ENCODE peak calls at places on chromosome 11, in seven cellular contexts. N is psoas muscle; H is heart left ventricle; U is adrenal gland; I is CD4-positive, alpha-beta T cell; L is Calu3; Q is tibial artery. K is an unnamed sample.

GRCh38 chr11:17736921-17737817 is 2.6 kb downstream of the KCNC1 start:
- DNase-seq in L (no peak), I (no peak), Q (peak), H (no peak), N (peak), U (no peak), K (no peak)

GRCh38 chr11:86632499-86633269 is 39.7 kb downstream of the ME3 start:
- DNase-seq in I (no peak), U (peak), Q (peak), H (no peak), L (peak), N (peak), K (no peak)

GRCh38 chr11:27795955-27796861 is 96.0 kb upstream of the BDNF start:
- DNase-seq in N (no peak), H (peak), Q (no peak), I (no peak), L (peak), U (no peak), K (no peak)

GRCh38 chr11:59216654-59217640 is 4.2 kb upstream of the MPEG1 start:
- DNase-seq in U (peak), I (no peak), Q (no peak), H (peak), L (peak), N (no peak), K (no peak)

GRCh38 chr11:129375731-129376657 is at the start of gene BARX2:
- DNase-seq in N (no peak), H (no peak), I (no peak), Q (no peak), L (no peak), U (peak), K (peak)

GRCh38 chr11:88478136-88478785 is 140.7 kb upstream of the CTSC start:
- DNase-seq in U (no peak), I (no peak), H (no peak), L (no peak), N (no peak), Q (no peak), K (no peak)

GRCh38 chr11:85685820-85686459 is at the start of gene CCDC89:
- DNase-seq in H (peak), L (no peak), U (peak), N (peak), Q (peak), I (no peak), K (no peak)

GRCh38 chr11:64900263-64900678 is 16.7 kb downstream of the ATG2A start:
- DNase-seq in L (peak), U (no peak), N (no peak), Q (no peak), H (no peak), I (peak), K (no peak)

GRCh38 chr11:45082744-45083543 is 63.5 kb upstream of the PRDM11 start:
- DNase-seq in L (no peak), H (no peak), N (no peak), Q (no peak), I (no peak), U (no peak), K (no peak)

GRCh38 chr11:45086526-45086925 is 59.9 kb upstream of the PRDM11 start:
- DNase-seq in Q (no peak), U (no peak), N (no peak), I (no peak), L (no peak), H (no peak), K (no peak)

GRCh38 chr11:45079943-45080719 is 66.3 kb upstream of the PRDM11 start:
- DNase-seq in H (peak), U (no peak), L (no peak), I (peak), Q (no peak), N (no peak), K (no peak)

GRCh38 chr11:45085657-45086501 is 60.6 kb upstream of the PRDM11 start:
- DNase-seq in I (no peak), H (no peak), L (no peak), Q (no peak), U (no peak), N (no peak), K (no peak)

DNA sequence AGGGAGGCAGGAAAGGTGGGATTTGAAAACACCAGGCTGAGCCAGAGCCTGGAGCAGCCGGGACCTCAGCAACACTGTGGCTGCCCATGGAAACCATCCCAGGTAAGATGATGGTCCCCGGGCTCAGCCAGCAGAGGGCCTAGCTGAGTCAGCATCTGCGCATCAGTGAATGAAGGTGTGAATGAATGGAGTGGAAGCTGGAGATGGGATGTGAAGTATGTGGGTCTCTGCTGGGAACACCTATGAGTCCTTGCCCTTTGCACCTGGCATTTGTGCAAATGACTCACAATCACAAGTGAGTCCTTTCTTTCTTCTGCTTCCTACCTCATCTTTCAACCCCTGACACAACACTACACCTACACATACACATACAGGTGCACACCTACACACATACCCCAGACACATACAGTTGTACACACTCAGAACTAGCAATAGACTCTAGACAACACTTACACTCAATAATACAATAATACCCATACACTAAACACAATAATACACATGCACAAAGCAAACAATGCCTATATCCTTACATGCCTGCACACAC is 62.8 kb upstream of the PRDM11 start:
- DNase-seq in U (peak), L (peak), Q (no peak), N (no peak), I (no peak), H (no peak), K (no peak)
- TF ChIP-seq CTCF in U (peak), L (peak), Q (no peak), N (no peak), I (no peak), H (no peak), K (peak)

GRCh38 chr11:69166186-69167115 is 10.7 kb downstream of the SMIM38 start:
- DNase-seq in Q (peak), H (peak), L (peak), N (no peak), U (peak), I (no peak), K (no peak)
- TF ChIP-seq CTCF in Q (peak), H (no peak), L (peak), N (peak), U (no peak), I (no peak), K (no peak)

GRCh38 chr11:77188912-77189491 is 61.0 kb downstream of the MYO7A start:
- DNase-seq in H (no peak), N (peak), I (no peak), U (no peak), L (no peak), Q (no peak), K (no peak)

GRCh38 chr11:77187776-77188175 is 59.7 kb downstream of the MYO7A start:
- DNase-seq in H (no peak), L (no peak), I (no peak), N (peak), U (no peak), Q (no peak), K (no peak)

GRCh38 chr11:77189588-77190210 is 61.7 kb downstream of the MYO7A start:
- DNase-seq in L (no peak), Q (no peak), N (peak), I (no peak), U (no peak), H (no peak), K (no peak)

GRCh38 chr11:77187105-77187750 is 59.2 kb downstream of the MYO7A start:
- DNase-seq in Q (no peak), U (no peak), N (no peak), I (no peak), H (no peak), L (no peak), K (no peak)

GRCh38 chr11:77188323-77188911 is 60.4 kb downstream of the MYO7A start:
- DNase-seq in U (peak), H (peak), N (peak), I (peak), Q (peak), L (peak), K (peak)
- TF ChIP-seq CTCF in U (peak), H (peak), N (peak), I (peak), Q (peak), L (peak), K (peak)

GRCh38 chr11:62921573-62922188 is 518 bp upstream of the CHRM1 start:
- DNase-seq in L (peak), U (no peak), I (no peak), H (no peak), Q (no peak), N (no peak), K (no peak)

GRCh38 chr11:62921201-62921572 is at the start of gene CHRM1:
- DNase-seq in N (peak), U (no peak), L (peak), Q (no peak), H (no peak), I (no peak), K (no peak)

GRCh38 chr11:62922189-62922589 is 1.0 kb upstream of the CHRM1 start:
- DNase-seq in L (no peak), I (no peak), U (no peak), Q (no peak), N (no peak), H (no peak), K (no peak)

GRCh38 chr11:62923634-62924411 is 2.7 kb upstream of the CHRM1 start:
- DNase-seq in L (peak), I (no peak), U (no peak), H (peak), N (no peak), Q (no peak), K (no peak)

GRCh38 chr11:62922653-62923371 is 1.6 kb upstream of the CHRM1 start:
- DNase-seq in U (no peak), I (no peak), Q (no peak), L (no peak), N (peak), H (no peak), K (no peak)
- TF ChIP-seq CTCF in U (no peak), I (no peak), Q (no peak), L (no peak), N (no peak), H (no peak), K (peak)

GRCh38 chr11:43278302-43278956 is 33.4 kb upstream of the API5 start:
- DNase-seq in U (no peak), I (no peak), H (no peak), Q (no peak), N (no peak), L (no peak), K (no peak)

GRCh38 chr11:43285826-43286225 is 26.0 kb upstream of the API5 start:
- DNase-seq in N (no peak), Q (no peak), L (no peak), I (no peak), H (no peak), U (no peak), K (no peak)

DNA sequence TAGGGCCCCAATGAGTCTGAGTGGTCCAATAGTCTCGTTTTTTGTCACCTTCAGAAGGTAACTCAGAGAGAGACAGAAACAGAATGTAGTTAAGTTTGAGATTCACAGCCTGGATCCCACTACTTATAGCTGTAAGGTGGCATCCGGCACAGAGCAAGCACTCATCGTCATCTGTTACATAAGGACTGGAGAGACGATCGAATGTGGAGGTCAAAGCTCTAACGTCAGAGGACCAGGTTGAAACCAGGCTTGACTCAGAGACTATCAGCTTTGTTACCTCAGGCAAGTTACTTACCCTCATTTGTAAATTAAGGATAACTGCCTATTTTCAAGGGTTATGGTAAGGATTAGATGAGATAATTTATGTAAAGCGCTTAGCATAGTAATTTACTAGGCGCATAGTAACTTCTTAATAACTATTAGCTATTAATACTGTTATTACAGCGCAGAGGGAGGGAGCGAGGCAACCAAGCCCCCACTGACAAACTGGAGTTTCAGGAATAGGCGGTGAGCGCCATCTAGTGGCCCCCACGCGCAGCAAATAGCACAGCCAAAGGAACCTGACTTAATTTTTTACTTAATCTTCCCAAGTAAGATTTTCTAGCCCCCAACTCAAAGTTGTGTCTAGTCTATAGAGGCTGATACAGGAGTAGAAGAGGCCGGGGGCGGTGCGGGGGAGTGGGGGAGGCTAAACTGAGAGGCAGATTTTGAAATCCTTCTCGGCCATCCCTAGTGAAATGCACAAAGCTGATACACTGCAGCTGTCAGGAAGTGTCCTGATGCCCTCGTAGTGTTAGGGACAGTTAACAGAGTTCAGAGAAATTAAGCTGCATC is 29.0 kb upstream of the API5 start:
- DNase-seq in L (peak), U (peak), Q (no peak), N (peak), H (no peak), I (peak), K (peak)
- TF ChIP-seq CTCF in L (peak), U (peak), Q (peak), N (peak), H (peak), I (peak), K (peak)

GRCh38 chr11:123472236-123472935 is 42.3 kb downstream of the GRAMD1B start:
- DNase-seq in I (no peak), U (peak), Q (no peak), L (no peak), N (no peak), H (no peak), K (no peak)
- TF ChIP-seq CTCF in I (no peak), U (no peak), Q (no peak), L (no peak), N (no peak), H (no peak), K (no peak)

GRCh38 chr11:79440451-79441158 is at the start of gene TENM4:
- DNase-seq in I (no peak), H (peak), L (no peak), N (peak), U (peak), Q (peak), K (no peak)
- TF ChIP-seq CTCF in I (no peak), H (no peak), L (no peak), N (peak), U (no peak), Q (no peak), K (peak)

GRCh38 chr11:82315093-82315492 is 418.6 kb downstream of the FAM181B start:
- DNase-seq in L (no peak), N (no peak), U (peak), I (no peak), Q (no peak), H (no peak), K (peak)
- TF ChIP-seq CTCF in L (no peak), N (no peak), U (peak), I (no peak), Q (no peak), H (no peak), K (peak)

GRCh38 chr11:131455843-131456704 is 85.7 kb downstream of the NTM start:
- DNase-seq in I (no peak), N (no peak), H (no peak), U (no peak), Q (no peak), L (no peak), K (no peak)
- TF ChIP-seq CTCF in I (no peak), N (no peak), H (no peak), U (no peak), Q (no peak), L (no peak), K (no peak)